ENCODE peak calls at places on chromosome 16, in four cellular contexts. One of them, this sample, is unnamed.

GRCh38 chr16:11289202-11289601 is 8.1 kb upstream of the PRM1 start:
- DNase-seq in activated T-cell treated with anti-CD3 and anti-CD28 coated beads, Interleukin-2, amount 50 U/mL, for 72 hours: no peak
- DNase-seq in EL: no peak
- DNase-seq in AG09319: no peak
- DNase-seq in this sample: no peak

GRCh38 chr16:88382491-88383400 is at the start of gene ZNF469:
- DNase-seq in activated T-cell treated with anti-CD3 and anti-CD28 coated beads, Interleukin-2, amount 50 U/mL, for 72 hours: peak
- DNase-seq in EL: peak
- DNase-seq in AG09319: no peak
- DNase-seq in this sample: no peak

GRCh38 chr16:73016488-73016830 is 31.5 kb downstream of the ZFHX3 start:
- DNase-seq in activated T-cell treated with anti-CD3 and anti-CD28 coated beads, Interleukin-2, amount 50 U/mL, for 72 hours: no peak
- DNase-seq in EL: no peak
- DNase-seq in AG09319: no peak
- DNase-seq in this sample: no peak

GRCh38 chr16:69324585-69325253 is 5.7 kb downstream of the PDF start:
- DNase-seq in activated T-cell treated with anti-CD3 and anti-CD28 coated beads, Interleukin-2, amount 50 U/mL, for 72 hours: no peak
- DNase-seq in EL: no peak
- DNase-seq in AG09319: no peak
- DNase-seq in this sample: no peak

GRCh38 chr16:16974192-16974591 is 496.6 kb downstream of the XYLT1 start:
- DNase-seq in activated T-cell treated with anti-CD3 and anti-CD28 coated beads, Interleukin-2, amount 50 U/mL, for 72 hours: no peak
- DNase-seq in EL: no peak
- DNase-seq in AG09319: no peak
- DNase-seq in this sample: no peak

GRCh38 chr16:81748476-81749198 is 30.5 kb upstream of the PLCG2 start:
- DNase-seq in activated T-cell treated with anti-CD3 and anti-CD28 coated beads, Interleukin-2, amount 50 U/mL, for 72 hours: no peak
- DNase-seq in EL: no peak
- DNase-seq in AG09319: no peak
- DNase-seq in this sample: no peak

GRCh38 chr16:66095676-66096075 is 270.8 kb upstream of the CDH5 start:
- DNase-seq in activated T-cell treated with anti-CD3 and anti-CD28 coated beads, Interleukin-2, amount 50 U/mL, for 72 hours: no peak
- DNase-seq in EL: no peak
- DNase-seq in AG09319: no peak
- DNase-seq in this sample: no peak

GRCh38 chr16:11052080-11052808 is 107.9 kb downstream of the CLEC16A start:
- DNase-seq in activated T-cell treated with anti-CD3 and anti-CD28 coated beads, Interleukin-2, amount 50 U/mL, for 72 hours: peak
- DNase-seq in EL: no peak
- DNase-seq in AG09319: no peak
- DNase-seq in this sample: no peak

GRCh38 chr16:80899804-80900592 is 95.6 kb upstream of the CDYL2 start:
- DNase-seq in activated T-cell treated with anti-CD3 and anti-CD28 coated beads, Interleukin-2, amount 50 U/mL, for 72 hours: no peak
- DNase-seq in EL: peak
- DNase-seq in AG09319: peak
- DNase-seq in this sample: peak

This sample was measured in fibroblast of the conjunctiva.